ENCODE peak calls at places on chromosome 13, in eight cellular contexts. P is lung microvascular endothelial cell, J is foreskin fibroblast, A is NCI-H1436 treated with DMSO at 0.1 percent for 48 hours, I is EL, F is NCI-H1092 treated with DMSO at 0.1 percent for 48 hours, M is germinal center, O is NCI-H748 treated with DMSO at 0.1 percent for 48 hours. D is an unnamed sample.

GRCh38 chr13:110418944-110419343 is 111.9 kb downstream of the COL4A2 start:
- DNase-seq in P (peak; percentile 74), J (no peak), A (no peak), I (no peak), F (no peak), M (no peak), O (no peak), D (no peak)

GRCh38 chr13:79491715-79492114 is 10.8 kb downstream of the NDFIP2 start:
- DNase-seq in P (no peak), J (peak; percentile 74), A (no peak), I (peak; percentile 83), F (no peak), M (no peak), O (no peak), D (peak; percentile 84)

GRCh38 chr13:55000043-55000442 is 1971.4 kb downstream of the OLFM4 start:
- DNase-seq in P (no peak), J (no peak), A (no peak), I (no peak), F (no peak), M (no peak), O (no peak), D (no peak)

GRCh38 chr13:57813641-57814040 is 182.1 kb downstream of the PCDH17 start:
- DNase-seq in P (no peak), J (no peak), A (no peak), I (no peak), F (no peak), M (no peak), O (no peak), D (no peak)

GRCh38 chr13:34462843-34463242 is 479.2 kb upstream of the NBEA start:
- DNase-seq in P (peak; percentile 46), J (peak; percentile 88), A (no peak), I (peak; percentile 81), F (no peak), M (no peak), O (no peak), D (peak; percentile 5)

GRCh38 chr13:47397739-47398138 is 500.9 kb upstream of the HTR2A start:
- DNase-seq in P (no peak), J (peak; percentile 61), A (no peak), I (peak; percentile 61), F (no peak), M (no peak), O (no peak), D (no peak)

GRCh38 chr13:76668141-76668540 is 218.1 kb downstream of the KCTD12 start:
- DNase-seq in P (no peak), J (no peak), A (no peak), I (no peak), F (no peak), M (no peak), O (no peak), D (no peak)

GRCh38 chr13:38264363-38265134 is 85.1 kb upstream of the UFM1 start:
- DNase-seq in P (no peak), J (no peak), A (no peak), I (no peak), F (peak; percentile 50), M (no peak), O (no peak), D (no peak)

GRCh38 chr13:101417043-101417406 is 717 bp upstream of the NALCN start:
- DNase-seq in P (peak; percentile 86), J (peak; percentile 71), A (no peak), I (peak; percentile 67), F (peak; percentile 99), M (no peak), O (peak; percentile 58), D (no peak)

GRCh38 chr13:34013061-34013460 is 195.1 kb downstream of the RFC3 start:
- DNase-seq in P (no peak), J (no peak), A (no peak), I (no peak), F (peak; percentile 44), M (no peak), O (no peak), D (no peak)

GRCh38 chr13:33676045-33676699 is 141.8 kb upstream of the RFC3 start:
- DNase-seq in P (peak; percentile 70), J (peak; percentile 50), A (no peak), I (peak; percentile 26), F (peak; percentile 23), M (no peak), O (peak; percentile 67), D (no peak)

GRCh38 chr13:64925727-64926126 is 2304.4 kb downstream of the PCDH9 start:
- DNase-seq in P (no peak), J (no peak), A (no peak), I (no peak), F (no peak), M (no peak), O (no peak), D (no peak)

GRCh38 chr13:74040200-74040599 is 94.0 kb downstream of the KLF12 start:
- DNase-seq in P (peak; percentile 47), J (peak; percentile 37), A (no peak), I (peak; percentile 32), F (no peak), M (peak; percentile 62), O (peak; percentile 22), D (no peak)

D was measured in fibroblast of gingiva.